ENCODE peak calls at places on chromosomes 4 and X, in four cellular contexts. V is Peyer's patch, P is IMR-90, J is upper lobe of left lung. M is an unnamed sample.

GRCh38 chrX:153327561-153327960 is 6.0 kb upstream of the PNMA6F start:
- DNase-seq in V (peak), P (no peak), J (no peak), M (no peak)

GRCh38 chrX:149630681-149631292 is 805 bp downstream of the TMEM185A start:
- DNase-seq in V (no peak), P (peak), J (no peak), M (no peak)

GRCh38 chrX:132119283-132119682 is 8.5 kb downstream of the FRMD7 start:
- DNase-seq in V (no peak), P (no peak), J (no peak), M (no peak)

GRCh38 chr4:189117426-189117825 is 823.2 kb upstream of the FRG1 start:
- DNase-seq in V (no peak), P (peak), J (no peak), M (no peak)

GRCh38 chr4:54959656-54960055 is 165.7 kb downstream of the KDR start:
- DNase-seq in V (no peak), P (peak), J (no peak), M (no peak)

GRCh38 chrX:49257846-49258748 is 6.4 kb downstream of the FOXP3 start:
- DNase-seq in V (peak), P (no peak), J (no peak), M (no peak)

GRCh38 chr4:145882594-145882993 is 56.0 kb downstream of the ZNF827 start:
- DNase-seq in V (no peak), P (no peak), J (no peak), M (no peak)

GRCh38 chr4:69689530-69690111 is 36.6 kb upstream of the UGT2A1 start:
- DNase-seq in V (no peak), P (peak), J (no peak), M (no peak)

GRCh38 chr4:77586953-77587383 is 18.7 kb upstream of the CXCL13 start:
- DNase-seq in V (no peak), P (no peak), J (no peak), M (no peak)

GRCh38 chr4:80311130-80311529 is 24.4 kb upstream of the CFAP299 start:
- DNase-seq in V (no peak), P (no peak), J (no peak), M (no peak)

GRCh38 chr4:114100288-114101031 is 121.0 kb upstream of the ARSJ start:
- DNase-seq in V (no peak), P (no peak), J (no peak), M (no peak)

GRCh38 chrX:140503714-140504351 is 1.0 kb downstream of the SOX3 start:
- DNase-seq in V (no peak), P (peak), J (no peak), M (no peak)

GRCh38 chr4:15469402-15470148 is at the start of gene CC2D2A:
- DNase-seq in V (no peak), P (peak), J (peak), M (no peak)

GRCh38 chr4:7802093-7802726 is 137.5 kb downstream of the AFAP1 start:
- DNase-seq in V (peak), P (peak), J (peak), M (peak)

GRCh38 chr4:1278336-1278670 is 11.4 kb upstream of the MAEA start:
- DNase-seq in V (no peak), P (peak), J (no peak), M (no peak)

GRCh38 chrX:38347136-38347535 is 5.3 kb upstream of the OTC start:
- DNase-seq in V (no peak), P (peak), J (peak), M (no peak)

GRCh38 chr4:5198586-5198985 is 147.3 kb downstream of the STK32B start:
- DNase-seq in V (no peak), P (no peak), J (no peak), M (no peak)

GRCh38 chr4:6368601-6369000 is 99.0 kb downstream of the WFS1 start:
- DNase-seq in V (no peak), P (no peak), J (no peak), M (no peak)

GRCh38 chrX:54182194-54182863 is 725 bp downstream of the FAM120C start:
- DNase-seq in V (peak), P (no peak), J (peak), M (no peak)

GRCh38 chr4:13641084-13641483 is 13.6 kb upstream of the BOD1L1 start:
- DNase-seq in V (no peak), P (no peak), J (no peak), M (no peak)

GRCh38 chr4:13647012-13647411 is 19.5 kb upstream of the BOD1L1 start:
- DNase-seq in V (no peak), P (no peak), J (no peak), M (no peak)

GRCh38 chr4:13642163-13642562 is 14.6 kb upstream of the BOD1L1 start:
- DNase-seq in V (no peak), P (peak), J (no peak), M (no peak)

GRCh38 chr4:13642576-13642975 is 15.1 kb upstream of the BOD1L1 start:
- DNase-seq in V (no peak), P (peak), J (no peak), M (no peak)

DNA sequence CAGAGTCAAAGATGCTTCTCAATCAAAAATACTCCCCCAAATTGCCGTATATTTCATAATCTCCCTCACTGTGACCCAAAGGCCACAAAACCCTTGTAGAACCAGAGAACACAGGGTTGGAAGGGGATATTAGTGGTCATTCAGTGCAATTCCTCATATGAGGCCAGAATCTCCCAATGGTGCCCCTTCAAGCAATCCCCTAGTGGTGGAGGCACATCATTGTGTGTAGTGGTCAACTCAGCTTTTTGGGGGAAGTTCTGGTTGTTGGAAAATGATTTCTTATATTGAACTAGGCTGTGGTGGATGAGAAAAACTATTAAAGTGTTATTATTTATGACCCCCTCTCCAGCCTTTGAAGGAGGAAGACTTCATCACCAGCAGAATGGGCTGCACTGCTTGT is 17.6 kb upstream of the BOD1L1 start:
- DNase-seq in V (no peak), P (no peak), J (no peak), M (no peak)
- TF ChIP-seq CTCF in V (no peak), P (no peak), J (no peak), M (no peak)

GRCh38 chr4:17785858-17786257 is 4.4 kb upstream of the FAM184B start:
- DNase-seq in V (no peak), P (no peak), J (no peak), M (no peak)
- TF ChIP-seq CTCF in V (no peak), P (no peak), J (no peak), M (peak)

DNA sequence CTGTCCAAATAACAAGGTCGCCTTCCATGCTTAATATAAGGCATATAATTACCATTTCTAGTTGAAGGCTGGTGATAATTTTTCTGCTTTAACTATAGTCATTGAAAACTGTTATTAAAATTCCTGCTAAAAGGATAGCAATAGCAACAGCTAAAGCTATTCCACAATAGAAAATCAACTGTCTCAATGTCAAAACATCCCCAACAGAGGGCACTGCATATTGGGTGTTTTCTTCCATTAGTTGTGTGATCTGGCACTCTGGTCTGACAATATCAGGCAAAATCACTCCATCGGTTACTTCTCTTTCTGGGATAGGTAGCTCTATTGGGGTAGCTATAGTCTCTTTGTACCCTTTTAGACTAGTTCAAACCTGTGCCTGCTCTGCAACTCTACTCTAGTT is 53.5 kb downstream of the TMPRSS11F start:
- DNase-seq in V (no peak), P (no peak), J (no peak), M (no peak)
- TF ChIP-seq CTCF in V (no peak), P (no peak), J (no peak), M (no peak)

GRCh38 chrX:130264573-130264972 is 4.1 kb downstream of the ZNF280C start:
- DNase-seq in V (no peak), P (peak), J (no peak), M (no peak)

GRCh38 chrX:130263016-130263415 is 5.7 kb downstream of the ZNF280C start:
- DNase-seq in V (no peak), P (peak), J (no peak), M (no peak)

DNA sequence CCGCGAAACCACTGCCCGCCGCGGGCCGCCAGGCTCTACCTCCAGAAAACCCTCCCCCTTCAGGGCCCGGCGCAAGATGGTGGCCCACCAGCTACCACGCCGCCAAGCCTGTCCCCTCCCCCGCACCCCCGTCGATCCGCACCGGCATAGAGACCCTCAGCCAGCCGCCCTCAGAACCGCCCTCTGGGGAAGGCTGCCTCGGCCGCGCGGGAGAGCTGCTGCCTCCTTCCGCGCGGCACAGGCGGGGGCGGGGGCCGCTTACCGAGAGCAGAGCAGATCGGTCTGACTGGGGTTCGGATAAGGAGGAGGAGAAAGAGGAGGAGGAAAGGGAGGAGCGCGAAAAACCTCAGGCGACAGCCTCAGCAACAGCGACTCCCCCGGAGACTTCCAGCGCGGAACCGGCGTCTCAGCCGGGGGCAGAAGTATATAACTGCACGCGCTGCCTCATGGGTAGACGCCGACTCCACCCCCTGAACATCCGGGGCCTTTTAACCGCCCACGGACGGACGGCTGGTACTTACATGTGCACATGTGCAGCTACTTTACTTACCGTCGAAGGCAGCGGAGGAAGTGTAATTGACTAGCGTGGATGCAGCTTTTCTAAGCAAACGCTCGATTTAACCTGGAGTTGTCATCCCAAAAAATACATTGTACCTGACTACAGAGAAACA is at the start of gene ZNF280C:
- DNase-seq in V (peak), P (peak), J (peak), M (peak)
- TF ChIP-seq CTCF in V (no peak), P (peak), J (no peak), M (peak)

GRCh38 chr4:41391271-41391670 is 134.5 kb downstream of the UCHL1 start:
- DNase-seq in V (no peak), P (no peak), J (no peak), M (no peak)
- TF ChIP-seq CTCF in V (no peak), P (no peak), J (no peak), M (no peak)

DNA sequence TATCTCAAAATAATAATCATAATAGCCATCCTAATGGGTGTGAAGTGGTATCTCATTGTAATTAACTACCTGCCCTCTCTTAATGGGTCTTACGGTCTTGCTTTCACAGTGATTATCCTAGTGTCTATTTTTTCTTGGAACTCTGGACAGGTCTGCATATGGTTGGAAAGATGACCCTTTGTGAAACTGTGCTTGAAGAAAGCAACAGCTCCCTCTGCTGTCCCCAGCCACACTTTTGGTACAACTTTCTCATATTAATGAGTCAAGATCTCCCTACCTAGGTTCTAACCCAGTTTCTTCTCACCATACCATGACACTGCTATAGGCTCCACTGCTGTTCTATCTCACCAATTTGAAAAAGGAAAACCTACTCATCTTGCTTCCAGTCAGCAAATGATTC is 2.4 kb downstream of the TFDP3 start:
- DNase-seq in V (no peak), P (peak), J (no peak), M (no peak)
- TF ChIP-seq CTCF in V (no peak), P (peak), J (no peak), M (peak)

DNA sequence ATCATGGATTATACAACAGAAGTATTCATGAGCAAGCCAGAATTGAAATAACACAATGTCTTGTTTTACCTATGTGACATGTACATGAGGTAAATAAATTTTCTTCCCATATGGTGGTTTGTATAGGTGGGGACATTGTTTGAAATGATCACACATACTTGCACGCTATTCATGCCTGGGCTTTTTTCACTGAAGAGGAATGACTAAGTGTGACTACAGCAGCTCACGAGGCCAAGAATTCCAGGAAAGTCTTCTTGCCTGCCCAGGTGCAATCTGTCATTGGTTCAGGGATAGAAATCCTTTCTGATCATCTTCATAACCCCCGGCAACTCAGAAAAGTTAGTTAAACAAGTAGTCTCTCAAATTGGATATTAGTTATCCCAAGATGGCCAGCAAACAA is 36.3 kb upstream of the AREG start:
- DNase-seq in V (no peak), P (peak), J (no peak), M (no peak)
- TF ChIP-seq CTCF in V (no peak), P (no peak), J (no peak), M (no peak)

GRCh38 chrX:25853002-25853479 is 285.1 kb upstream of the MAGEB18 start:
- DNase-seq in V (no peak), P (no peak), J (no peak), M (no peak)

GRCh38 chrX:25860322-25860721 is 277.8 kb upstream of the MAGEB18 start:
- DNase-seq in V (no peak), P (no peak), J (no peak), M (no peak)

GRCh38 chrX:25858273-25858880 is 279.8 kb upstream of the MAGEB18 start:
- DNase-seq in V (no peak), P (no peak), J (no peak), M (no peak)
- TF ChIP-seq CTCF in V (no peak), P (no peak), J (no peak), M (no peak)

GRCh38 chr4:154349829-154350228 is 141.8 kb downstream of the DCHS2 start:
- DNase-seq in V (no peak), P (no peak), J (no peak), M (no peak)
- TF ChIP-seq CTCF in V (no peak), P (peak), J (no peak), M (peak)

M was measured in D721Med.